ENCODE peak calls at places on chromosome 17, in four cellular contexts. Y is transverse colon, X is HepG2, Z is SK-N-SH. M is an unnamed sample. For H3K4me1, the result is how much of the 10 kb centered on the place peaks cover.

GRCh38 chr17:37429039-37429438 is 22.4 kb downstream of the TADA2A start:
- DNase-seq in Y (no peak), X (no peak), Z (no peak), M (no peak)

GRCh38 chr17:48043171-48043570 is 5.0 kb upstream of the NFE2L1 start:
- DNase-seq in Y (no peak), Z (no peak), X (no peak), M (no peak)

GRCh38 chr17:16980813-16981731 is 9.2 kb upstream of the TNFRSF13B start:
- DNase-seq in X (no peak), Z (no peak), Y (peak), M (no peak)

GRCh38 chr17:81480140-81480917 is 32.3 kb downstream of the ACTG1 start:
- DNase-seq in X (no peak), Y (no peak), Z (no peak), M (no peak)

GRCh38 chr17:66715745-66716156 is 119.2 kb upstream of the CACNG5 start:
- DNase-seq in Y (no peak), X (peak), Z (peak), M (no peak)

GRCh38 chr17:45394913-45395568 is 37.6 kb downstream of the ARHGAP27 start:
- DNase-seq in Y (peak), Z (peak), X (peak), M (peak)

GRCh38 chr17:32881054-32881453 is 4.1 kb upstream of the MYO1D start:
- DNase-seq in Y (no peak), Z (no peak), X (no peak), M (no peak)

GRCh38 chr17:44522883-44523671 is 19.9 kb upstream of the GPATCH8 start:
- DNase-seq in Z (peak), Y (peak), X (peak), M (peak)

GRCh38 chr17:41340934-41341861 is 9.4 kb downstream of the KRT33A start:
- DNase-seq in Y (no peak), Z (no peak), X (no peak), M (no peak)

GRCh38 chr17:37134050-37134449 is 185.3 kb downstream of the AATF start:
- DNase-seq in X (no peak), Z (peak), Y (no peak), M (no peak)

GRCh38 chr17:42891539-42892152 is 9.0 kb upstream of the G6PC1 start:
- DNase-seq in X (peak), Z (no peak), Y (peak), M (peak)

GRCh38 chr17:45160505-45161287 is 979 bp upstream of the HEXIM2 start:
- DNase-seq in X (peak), Y (peak), Z (peak), M (peak)

GRCh38 chr17:47199627-47200324 is 9.4 kb upstream of the MYL4 start:
- DNase-seq in X (no peak), Y (no peak), Z (no peak), M (no peak)

GRCh38 chr17:11176549-11176948 is 64.5 kb upstream of the SHISA6 start:
- DNase-seq in Y (no peak), X (no peak), Z (no peak), M (no peak)

GRCh38 chr17:82613283-82614094 is 34.8 kb downstream of the WDR45B start:
- DNase-seq in Z (peak), Y (no peak), X (no peak), M (no peak)

GRCh38 chr17:64457156-64457555 is 8.2 kb downstream of the MILR1 start:
- DNase-seq in Z (no peak), X (no peak), Y (no peak), M (no peak)

GRCh38 chr17:879546-879945 is 97.4 kb downstream of the MRM3 start:
- DNase-seq in Y (peak), Z (no peak), X (peak), M (peak)

GRCh38 chr17:29568331-29569244 is at the start of gene TP53I13:
- DNase-seq in Z (peak), X (peak), Y (peak), M (peak)

DNA sequence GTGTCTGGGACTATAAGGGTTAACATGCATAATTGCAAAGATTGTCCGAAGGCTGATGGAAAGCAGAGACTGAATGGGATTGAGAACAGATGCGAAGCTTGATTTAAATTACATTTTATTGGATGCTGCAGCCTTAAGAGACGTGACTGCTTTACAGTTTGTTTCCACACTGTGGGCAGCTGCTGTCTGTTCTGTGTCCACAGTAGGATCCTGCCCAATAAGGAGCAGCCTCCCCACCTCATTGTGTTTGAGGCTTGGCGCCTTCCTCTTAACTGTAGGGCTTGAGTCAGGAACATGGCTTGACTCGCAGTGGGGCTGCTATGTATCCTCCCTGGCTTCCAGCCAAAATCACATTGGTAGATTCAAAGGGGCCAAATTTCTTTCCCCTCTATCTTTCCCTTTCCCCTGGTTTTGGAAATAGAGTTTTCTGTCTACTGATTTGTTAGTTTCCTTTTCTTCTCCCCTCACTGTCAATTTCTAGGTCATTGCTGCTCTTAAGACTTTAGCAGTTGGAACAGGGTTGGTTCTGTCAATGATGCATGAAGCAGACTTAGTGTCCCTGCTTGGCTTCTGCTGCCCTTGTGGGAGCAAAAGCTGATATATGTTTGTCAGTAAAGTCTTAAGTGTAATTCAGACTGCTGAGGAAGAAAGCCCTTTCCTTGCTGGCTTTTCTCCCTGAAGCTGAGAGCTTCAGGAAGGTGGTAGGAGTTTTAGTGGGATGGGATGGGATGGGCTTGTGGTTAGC is 5.1 kb upstream of the RARA start:
- DNase-seq in X (no peak), Z (peak), Y (peak), M (peak)
- H3K4me1 ChIP-seq in X (under half), Z (half or more), Y (under half), M (half or more)

DNA sequence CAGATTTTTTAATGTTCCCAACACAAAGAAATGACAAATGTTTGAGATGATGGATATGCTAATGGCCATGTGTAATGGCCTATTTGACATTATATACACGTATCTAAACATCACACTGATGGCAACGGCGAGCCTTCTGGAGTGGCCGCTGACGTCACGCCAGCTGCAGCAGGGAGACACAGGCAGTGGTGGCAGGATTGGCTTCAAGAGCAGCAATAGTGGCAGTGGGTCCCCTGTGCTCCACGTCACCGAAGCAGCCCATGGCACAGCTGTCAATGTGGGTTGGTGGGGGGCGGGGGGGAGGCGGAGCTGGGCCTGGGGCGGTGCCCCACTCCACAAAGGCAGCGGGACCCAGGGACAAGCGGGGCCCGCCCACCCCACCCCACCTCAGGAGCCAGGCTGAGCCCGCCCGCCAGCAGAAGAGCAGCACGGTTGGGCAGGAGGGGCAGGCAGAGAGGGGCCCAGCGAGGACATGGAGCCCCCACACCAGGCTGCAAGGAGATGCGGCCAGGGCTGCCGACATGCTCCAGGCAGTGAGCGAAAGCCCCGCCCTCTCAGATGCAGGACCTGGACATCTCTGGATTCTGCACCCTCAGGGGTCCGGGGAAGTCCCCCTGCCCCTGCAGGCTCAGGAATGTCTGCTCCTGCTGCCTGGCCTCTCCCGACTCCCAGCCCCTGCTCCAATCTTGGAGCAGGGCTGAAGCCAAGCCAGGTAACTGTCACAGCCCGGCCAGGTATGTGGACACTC is 64.6 kb downstream of the USP32 start:
- DNase-seq in X (no peak), Y (no peak), Z (peak), M (no peak)
- H3K27ac ChIP-seq in X (no peak), Y (no peak), Z (no peak), M (no peak)

GRCh38 chr17:21223086-21223485 is 9.1 kb upstream of the TMEM11 start:
- DNase-seq in Y (no peak), X (no peak), Z (no peak), M (no peak)
- TF ChIP-seq POLR2AphosphoS5 in Y (no peak), X (no peak), Z (no peak), M (no peak)

DNA sequence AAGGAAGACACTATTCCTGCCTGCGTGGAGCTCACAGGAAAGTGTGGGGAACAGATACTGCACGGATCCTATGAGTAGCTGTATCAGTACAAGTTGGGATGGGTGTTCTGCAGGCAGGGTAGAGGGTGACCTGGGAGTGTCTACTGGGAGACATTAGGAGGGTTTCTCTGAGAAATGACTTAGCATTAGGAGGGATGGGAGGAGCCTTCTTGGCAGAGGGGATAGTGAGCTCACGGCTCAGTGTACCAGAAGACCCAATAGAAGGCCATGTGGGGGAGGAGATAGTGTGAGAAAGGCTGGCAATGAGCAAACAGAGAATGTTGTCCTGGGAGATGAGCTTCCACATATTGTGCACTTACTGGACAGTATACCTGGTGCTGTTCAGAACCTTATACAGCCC is 109.1 kb downstream of the MSI2 start:
- DNase-seq in Z (no peak), X (peak), Y (no peak), M (no peak)
- H3K4me1 ChIP-seq in Z (under half), X (half or more), Y (under half), M (under half)

GRCh38 chr17:58410714-58411407 is 6.5 kb downstream of the RNF43 start:
- DNase-seq in Y (no peak), Z (no peak), X (no peak), M (no peak)
- H3K27ac ChIP-seq in Y (peak), Z (no peak), X (peak), M (no peak)

DNA sequence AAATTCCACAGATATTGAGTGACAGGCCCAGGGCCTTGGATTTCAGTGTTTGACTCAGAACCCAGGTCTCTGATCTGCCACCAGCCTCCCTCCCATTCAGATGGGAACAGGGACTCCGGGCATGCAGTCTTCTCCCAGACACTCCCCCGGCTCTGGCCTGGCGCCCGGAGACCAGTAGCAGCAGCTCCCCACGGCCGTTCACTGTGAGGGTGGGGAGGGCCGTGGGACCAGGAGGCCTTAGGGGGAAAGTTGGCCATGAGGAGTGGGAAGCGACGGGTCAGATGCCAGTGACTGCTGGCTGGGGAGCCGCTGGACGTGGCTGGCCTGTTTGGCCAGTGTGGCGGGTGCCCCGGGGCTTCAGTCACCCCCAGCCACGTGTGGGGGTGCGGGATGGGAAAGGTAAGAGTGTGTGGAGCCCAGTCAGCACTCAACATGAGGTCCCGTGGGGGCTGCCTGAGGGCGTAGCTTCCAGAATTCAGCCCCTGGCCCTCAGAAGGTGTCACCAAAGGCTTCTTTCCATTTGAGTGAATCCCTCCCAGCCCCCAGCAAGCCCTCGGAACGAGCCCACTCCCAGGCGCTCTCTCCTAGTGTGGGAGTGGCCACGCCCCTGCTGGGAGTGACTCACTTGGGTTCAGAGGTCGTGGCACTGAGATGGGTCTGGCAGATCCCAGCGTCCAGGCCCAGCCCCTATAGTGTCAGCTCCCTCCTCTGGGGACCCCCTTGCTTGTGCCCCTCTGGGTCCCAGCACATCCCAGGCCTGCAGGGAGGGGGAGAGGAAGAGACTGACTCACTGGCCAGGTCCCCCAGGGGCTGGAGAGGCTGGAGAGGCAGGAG is 309.4 kb downstream of the SEC14L1 start:
- DNase-seq in Y (peak), Z (peak), X (peak), M (peak)
- TF ChIP-seq POLR2AphosphoS5 in Y (no peak), Z (peak), X (peak), M (peak)